ENCODE peak calls at places on chromosomes 16 and 17, in five cellular contexts. T, P, W, G and Z are unnamed samples. For H3K27me3, the result is how much of the 10 kb centered on the place peaks cover.

GRCh38 chr17:82927661-82928601 is 88.1 kb upstream of the ZNF750 start:
- DNase-seq in T (no peak), G (no peak), W (no peak), P (no peak), Z (no peak)

GRCh38 chr16:83685615-83686165 is 122.1 kb upstream of the HSBP1 start:
- DNase-seq in W (no peak), P (no peak), T (no peak), G (no peak), Z (no peak)

GRCh38 chr17:12987120-12987519 is 30.7 kb downstream of the ELAC2 start:
- DNase-seq in W (peak), T (no peak), P (peak), G (no peak), Z (no peak)

GRCh38 chr17:76255801-76256429 is 9.2 kb upstream of the UBALD2 start:
- DNase-seq in W (no peak), G (no peak), P (no peak), T (no peak), Z (peak)

GRCh38 chr17:17018612-17019429 is 23.4 kb upstream of the MPRIP start:
- DNase-seq in T (no peak), W (no peak), G (no peak), P (no peak), Z (no peak)

GRCh38 chr17:78474631-78475146 is 96.2 kb downstream of the PGS1 start:
- DNase-seq in G (no peak), T (peak), P (no peak), W (no peak), Z (no peak)

GRCh38 chr16:23256440-23256839 is 45.7 kb upstream of the SCNN1B start:
- DNase-seq in W (no peak), P (no peak), G (no peak), T (no peak), Z (no peak)

GRCh38 chr17:12388206-12388605 is 277.5 kb upstream of the MYOCD start:
- DNase-seq in W (no peak), P (no peak), T (no peak), G (no peak), Z (no peak)

GRCh38 chr17:42387663-42388380 is 420 bp downstream of the STAT3 start:
- DNase-seq in T (no peak), G (peak), W (peak), P (peak), Z (peak)

GRCh38 chr16:7378024-7378695 is 45.5 kb downstream of the RBFOX1 start:
- DNase-seq in W (no peak), G (no peak), T (no peak), P (no peak), Z (no peak)

GRCh38 chr16:56192644-56192960 is 1.3 kb downstream of the GNAO1 start:
- DNase-seq in P (no peak), G (no peak), T (no peak), W (no peak), Z (no peak)

GRCh38 chr16:88907768-88908167 is 41.3 kb upstream of the PABPN1L start:
- DNase-seq in W (no peak), G (no peak), T (no peak), P (no peak), Z (no peak)

GRCh38 chr17:76586741-76587487 is 1.3 kb upstream of the ST6GALNAC2 start:
- DNase-seq in T (no peak), G (no peak), W (no peak), P (peak), Z (no peak)

GRCh38 chr16:81533175-81533507 is 88.5 kb downstream of the CMIP start:
- DNase-seq in P (no peak), W (no peak), T (no peak), G (no peak), Z (no peak)

GRCh38 chr17:46756061-46756735 is 62.3 kb downstream of the WNT3 start:
- DNase-seq in G (no peak), W (no peak), T (no peak), P (no peak), Z (no peak)

GRCh38 chr17:35542990-35543389 is 5.5 kb upstream of the SLFN12L start:
- DNase-seq in T (no peak), G (no peak), W (no peak), P (no peak), Z (no peak)

GRCh38 chr17:37327341-37328090 is 48.3 kb upstream of the C17orf78 start:
- DNase-seq in G (no peak), T (no peak), P (no peak), W (no peak), Z (no peak)

GRCh38 chr16:12392585-12393089 is 411.1 kb downstream of the CPPED1 start:
- DNase-seq in W (no peak), G (no peak), T (no peak), P (no peak), Z (peak)

GRCh38 chr16:12387786-12388185 is 411.3 kb downstream of the SNX29 start:
- DNase-seq in G (no peak), P (no peak), W (no peak), T (no peak), Z (no peak)

GRCh38 chr16:12390644-12391043 is 413.0 kb downstream of the CPPED1 start:
- DNase-seq in W (no peak), G (no peak), P (no peak), T (no peak), Z (no peak)

GRCh38 chr16:12391974-12392373 is 411.7 kb downstream of the CPPED1 start:
- DNase-seq in G (no peak), W (no peak), T (no peak), P (no peak), Z (no peak)

DNA sequence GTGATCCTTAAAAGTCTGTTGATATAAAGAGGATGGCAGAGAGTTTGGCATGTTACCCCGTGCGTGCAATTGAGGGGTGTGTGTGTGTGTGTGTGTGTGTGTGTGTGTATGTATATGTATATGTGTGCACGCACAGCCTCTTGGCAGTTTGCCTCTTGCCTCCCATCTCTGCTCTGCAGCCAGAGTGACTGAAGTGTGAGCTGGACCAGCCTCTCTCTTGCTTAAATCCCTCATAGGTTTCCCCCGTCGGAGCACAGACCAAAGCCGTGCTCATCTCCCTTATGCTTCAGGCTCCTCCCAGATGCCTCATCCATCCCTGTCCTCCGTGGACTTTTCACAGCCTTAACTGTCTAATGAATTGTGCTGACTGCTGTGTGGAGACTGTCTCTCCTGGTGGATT is 413.5 kb downstream of the SNX29 start:
- DNase-seq in P (no peak), T (no peak), G (no peak), W (no peak), Z (no peak)
- H3K27me3 ChIP-seq in P (under half), T (under half), G (under half), W (under half), Z (under half)

GRCh38 chr17:80287806-80288579 is 27.3 kb downstream of the RNF213 start:
- DNase-seq in G (no peak), W (no peak), P (no peak), T (no peak), Z (no peak)
- TF ChIP-seq POLR2AphosphoS5 in G (no peak), W (no peak), P (no peak), T (no peak), Z (no peak)

GRCh38 chr16:78161023-78161729 is 61.7 kb downstream of the WWOX start:
- DNase-seq in W (no peak), T (no peak), G (no peak), P (no peak), Z (no peak)
- H3K27me3 ChIP-seq in W (under half), T (under half), G (under half), P (under half), Z (under half)

DNA sequence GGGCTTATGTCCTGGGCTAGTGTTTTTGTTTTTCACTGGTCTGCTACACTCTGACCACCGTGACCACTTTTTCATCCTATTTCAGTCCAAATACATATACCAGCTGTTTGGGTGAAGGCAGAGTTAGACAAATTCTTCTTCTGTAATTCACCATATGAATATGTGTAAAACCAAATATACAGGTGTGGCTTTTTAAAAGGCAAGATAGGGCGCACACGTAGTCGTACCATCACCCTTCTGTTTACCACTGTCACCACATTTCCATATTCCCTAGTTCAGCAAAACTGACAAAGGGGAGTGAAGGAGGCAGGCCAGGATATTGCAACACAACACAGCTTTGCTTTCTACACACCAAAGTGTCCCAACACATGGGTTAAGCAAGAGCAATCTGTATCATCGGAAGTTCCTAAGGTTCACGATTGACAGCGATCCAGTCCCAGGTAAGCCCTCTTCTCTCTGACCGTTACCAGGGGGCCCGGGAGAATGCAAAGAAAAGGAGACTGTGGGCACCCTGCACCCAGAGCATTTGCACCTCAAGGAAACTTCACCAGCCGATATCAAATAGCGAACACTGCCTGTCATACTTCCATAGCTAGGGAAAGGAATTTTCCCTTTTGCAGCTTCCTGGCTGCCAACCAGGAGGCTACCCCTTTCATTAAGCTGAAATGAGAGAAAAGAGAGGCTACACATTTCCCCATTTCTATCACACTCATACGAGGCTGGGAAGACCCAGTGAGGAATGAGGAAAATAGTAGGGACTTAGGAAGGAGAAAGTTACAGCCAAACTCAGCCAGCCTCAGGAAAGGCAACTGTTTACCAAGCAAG is 23.1 kb downstream of the CREBBP start:
- DNase-seq in P (no peak), W (no peak), T (peak), G (no peak), Z (peak)
- TF ChIP-seq POLR2AphosphoS5 in P (no peak), W (no peak), T (no peak), G (no peak), Z (peak)